ENCODE peak calls at places on chromosomes 7 and 10, in nine cellular contexts. P, F, Q, O, Z, D, C, G and U are unnamed samples.

GRCh38 chr10:112409755-112410154 is 35.8 kb downstream of the ACSL5 start:
- DNase-seq in P (no peak), D (no peak), O (no peak), Q (no peak), Z (no peak), F (no peak), C (no peak), G (no peak), U (no peak)

GRCh38 chr10:1358860-1359598 is 302.8 kb downstream of the WDR37 start:
- DNase-seq in F (peak), P (no peak), Z (no peak), O (no peak), C (no peak), Q (no peak), D (no peak), G (no peak), U (peak)

GRCh38 chr10:91587710-91588638 is 44.9 kb downstream of the PPP1R3C start:
- DNase-seq in Q (no peak), P (no peak), Z (peak), G (peak), C (peak), O (peak), F (no peak), D (no peak), U (peak)

GRCh38 chr10:29501692-29502091 is 133.1 kb downstream of the SVIL start:
- DNase-seq in D (no peak), Q (no peak), C (no peak), Z (peak), O (peak), P (no peak), F (no peak), G (peak), U (peak)

GRCh38 chr7:44541028-44541869 is at the start of gene NPC1L1:
- DNase-seq in Q (no peak), D (no peak), C (no peak), G (no peak), O (no peak), F (no peak), P (no peak), Z (no peak), U (no peak)

GRCh38 chr7:22109761-22110160 is 164.1 kb upstream of the CDCA7L start:
- DNase-seq in Q (no peak), Z (peak), P (peak), C (no peak), D (peak), F (no peak), G (peak), O (peak), U (peak)

GRCh38 chr7:29102554-29103151 is 43.7 kb downstream of the CPVL start:
- DNase-seq in P (peak), Z (peak), Q (no peak), O (peak), F (peak), G (peak), D (no peak), C (peak), U (peak)

GRCh38 chr7:47540387-47541093 is 41.4 kb downstream of the TNS3 start:
- DNase-seq in C (no peak), F (no peak), D (no peak), Q (no peak), Z (no peak), O (no peak), P (no peak), G (peak), U (no peak)

GRCh38 chr7:91826377-91826776 is 54.1 kb downstream of the MTERF1 start:
- DNase-seq in Q (no peak), P (no peak), C (no peak), G (peak), F (no peak), O (peak), D (no peak), Z (peak), U (peak)

GRCh38 chr7:132422502-132423101 is 153.7 kb downstream of the PLXNA4 start:
- DNase-seq in Z (no peak), D (no peak), G (peak), P (no peak), C (no peak), F (no peak), Q (no peak), O (no peak), U (peak)

GRCh38 chr7:28666144-28666543 is 253.8 kb downstream of the CREB5 start:
- DNase-seq in F (no peak), O (peak), G (peak), D (no peak), C (no peak), Q (no peak), Z (no peak), P (no peak), U (peak)

GRCh38 chr10:110057461-110057860 is 49.7 kb downstream of the ADD3 start:
- DNase-seq in C (no peak), G (no peak), Z (peak), Q (no peak), P (no peak), F (no peak), D (no peak), O (no peak), U (peak)

GRCh38 chr10:72096115-72097000 is 8.0 kb upstream of the SPOCK2 start:
- DNase-seq in O (no peak), D (peak), F (no peak), C (no peak), Z (peak), G (peak), P (no peak), Q (no peak), U (peak)

GRCh38 chr10:91201213-91201996 is 19.1 kb upstream of the PCGF5 start:
- DNase-seq in F (peak), P (no peak), C (no peak), D (peak), Z (no peak), Q (no peak), O (no peak), G (peak), U (peak)

GRCh38 chr10:132443605-132443997 is 46.6 kb downstream of the PWWP2B start:
- DNase-seq in P (peak), Z (peak), F (peak), Q (peak), O (peak), C (no peak), G (peak), D (peak), U (peak)

GRCh38 chr7:43834463-43835251 is 34.7 kb downstream of the MRPS24 start:
- DNase-seq in D (peak), P (no peak), G (peak), F (no peak), Z (peak), O (peak), Q (no peak), C (no peak), U (peak)

GRCh38 chr7:101870361-101871062 is 53.1 kb downstream of the CUX1 start:
- DNase-seq in Q (no peak), P (peak), F (peak), O (peak), G (no peak), C (no peak), D (no peak), Z (peak), U (peak)

GRCh38 chr10:61301560-61301959 is 151.6 kb downstream of the TMEM26 start:
- DNase-seq in Z (no peak), Q (no peak), P (no peak), F (no peak), O (no peak), G (no peak), D (no peak), C (no peak), U (peak)

GRCh38 chr7:123024989-123025758 is 29.7 kb upstream of the TAS2R16 start:
- DNase-seq in D (no peak), G (peak), O (peak), C (no peak), Z (no peak), P (no peak), Q (no peak), F (no peak), U (peak)

GRCh38 chr10:100737359-100738054 is 7.9 kb upstream of the PAX2 start:
- DNase-seq in F (no peak), P (no peak), Q (no peak), D (no peak), C (no peak), Z (no peak), O (no peak), G (no peak), U (no peak)

GRCh38 chr7:12730523-12730922 is 43.1 kb downstream of the ARL4A start:
- DNase-seq in D (no peak), O (no peak), P (no peak), Q (no peak), F (no peak), G (no peak), C (no peak), Z (no peak), U (no peak)

GRCh38 chr10:127441350-127442219 is 107.5 kb upstream of the NPS start:
- DNase-seq in Z (no peak), G (no peak), P (peak), F (no peak), C (no peak), Q (no peak), O (no peak), D (no peak), U (no peak)

GRCh38 chr7:127580612-127581011 is 4.8 kb downstream of the GCC1 start:
- DNase-seq in P (no peak), C (no peak), O (no peak), F (no peak), D (no peak), Q (no peak), G (no peak), Z (no peak), U (no peak)

GRCh38 chr10:63246361-63246760 is 113.2 kb downstream of the NRBF2 start:
- DNase-seq in F (no peak), G (peak), P (no peak), D (no peak), Q (no peak), Z (no peak), C (no peak), O (no peak), U (no peak)

GRCh38 chr10:89478085-89478738 is 57.2 kb downstream of the SLC16A12 start:
- DNase-seq in G (peak), O (peak), F (peak), C (no peak), Z (no peak), D (no peak), Q (no peak), P (no peak), U (peak)

GRCh38 chr10:102796407-102797176 is 40.6 kb downstream of the CYP17A1 start:
- DNase-seq in Q (peak), P (peak), O (no peak), D (peak), C (peak), G (peak), Z (peak), F (peak), U (no peak)

GRCh38 chr7:80851896-80852476 is 66.9 kb downstream of the SEMA3C start:
- DNase-seq in Q (no peak), F (no peak), Z (peak), P (no peak), D (no peak), O (peak), C (no peak), G (peak), U (peak)